ENCODE peak calls at places on chromosomes 16 and 17, in nine cellular contexts. R is memory B cell; H is cardiac septum; Q is NCI-H774; W is CD4-positive, CD25-positive, alpha-beta regulatory T cell; T is HFFc6; S is SK-N-DZ; V is effector CD8-positive, alpha-beta T cell; O is mesendoderm. N is an unnamed sample.

GRCh38 chr16:66515543-66516171 is 34.3 kb downstream of the TK2 start:
- DNase-seq in V (no peak), W (peak), T (peak), H (no peak), S (no peak), R (no peak), Q (no peak), O (peak), N (no peak)

GRCh38 chr16:21156767-21157467 is 1.6 kb upstream of the LDAF1 start:
- DNase-seq in H (no peak), S (peak), O (peak), V (no peak), W (peak), R (no peak), T (peak), Q (peak), N (no peak)

GRCh38 chr16:67370686-67371085 is 22.6 kb downstream of the TPPP3 start:
- DNase-seq in T (no peak), Q (no peak), W (no peak), R (no peak), S (no peak), H (no peak), O (no peak), V (no peak), N (no peak)

GRCh38 chr17:27319536-27320221 is 25.8 kb downstream of the WSB1 start:
- DNase-seq in Q (peak), V (no peak), R (no peak), T (peak), O (peak), W (no peak), H (peak), S (no peak), N (no peak)

GRCh38 chr17:13594762-13595697 is 6.7 kb downstream of the HS3ST3A1 start:
- DNase-seq in R (peak), Q (peak), W (peak), H (no peak), S (peak), V (peak), T (peak), O (peak), N (no peak)

GRCh38 chr16:1308977-1309885 is at the start of gene UBE2I:
- DNase-seq in V (peak), Q (peak), O (peak), R (peak), H (peak), T (peak), W (peak), S (peak), N (peak)

GRCh38 chr17:69048634-69049033 is 12.1 kb downstream of the ABCA9 start:
- DNase-seq in O (no peak), S (no peak), H (no peak), V (no peak), R (no peak), Q (no peak), T (no peak), W (no peak), N (no peak)

GRCh38 chr17:51029568-51030463 is 90.9 kb downstream of the SPAG9 start:
- DNase-seq in O (no peak), S (no peak), H (no peak), W (peak), Q (peak), T (peak), V (no peak), R (no peak), N (no peak)

GRCh38 chr17:57045868-57046671 is 39.0 kb upstream of the AKAP1 start:
- DNase-seq in Q (no peak), H (no peak), R (peak), O (no peak), W (peak), T (no peak), V (no peak), S (no peak), N (peak)

GRCh38 chr16:79970551-79971236 is 370.2 kb upstream of the MAF start:
- DNase-seq in H (no peak), W (no peak), R (no peak), V (no peak), Q (no peak), S (peak), T (no peak), O (peak), N (no peak)

GRCh38 chr17:21029032-21029431 is 13.8 kb downstream of the USP22 start:
- DNase-seq in Q (no peak), O (no peak), T (peak), R (no peak), H (no peak), W (peak), V (no peak), S (no peak), N (no peak)

N was measured in RWPE2.